ENCODE peak calls at places on chromosomes 16 and 17, in seven cellular contexts. Y, S, P, H, A, L and G are unnamed samples.

GRCh38 chr16:53080345-53081031 is 25.7 kb downstream of the CHD9 start:
- DNase-seq in Y (peak), S (no peak), P (peak), H (peak), A (peak), L (peak), G (peak)

GRCh38 chr16:87657621-87658192 is 55.4 kb downstream of the JPH3 start:
- DNase-seq in Y (no peak), S (peak), P (no peak), H (no peak), A (peak), L (no peak), G (no peak)

GRCh38 chr17:67377727-67378443 is 804 bp downstream of the PITPNC1 start:
- DNase-seq in Y (peak), S (peak), P (peak), H (peak), A (peak), L (no peak), G (peak)

GRCh38 chr16:17945080-17945601 is 391.4 kb downstream of the NPIPA8 start:
- DNase-seq in Y (no peak), S (no peak), P (no peak), H (no peak), A (no peak), L (no peak), G (no peak)

GRCh38 chr16:58197314-58198012 is 443 bp downstream of the CSNK2A2 start:
- DNase-seq in Y (no peak), S (peak), P (no peak), H (no peak), A (no peak), L (no peak), G (peak)

GRCh38 chr17:7446669-7447068 is 1.8 kb downstream of the CHRNB1 start:
- DNase-seq in Y (no peak), S (no peak), P (no peak), H (no peak), A (no peak), L (no peak), G (no peak)

GRCh38 chr17:32523017-32523680 is 36.4 kb downstream of the CDK5R1 start:
- DNase-seq in Y (no peak), S (no peak), P (no peak), H (no peak), A (no peak), L (no peak), G (no peak)

GRCh38 chr16:56513972-56514371 is 5.9 kb downstream of the BBS2 start:
- DNase-seq in Y (no peak), S (peak), P (no peak), H (peak), A (peak), L (peak), G (peak)

GRCh38 chr17:74805543-74805991 is 29.4 kb upstream of the NAT9 start:
- DNase-seq in Y (peak), S (no peak), P (no peak), H (no peak), A (no peak), L (no peak), G (no peak)

GRCh38 chr16:67865318-67865717 is 7.5 kb upstream of the EDC4 start:
- DNase-seq in Y (no peak), S (no peak), P (no peak), H (peak), A (peak), L (no peak), G (no peak)

GRCh38 chr17:49616086-49616485 is 40.4 kb downstream of the NXPH3 start:
- DNase-seq in Y (no peak), S (peak), P (no peak), H (no peak), A (peak), L (no peak), G (peak)

GRCh38 chr17:6443692-6444572 is at the start of gene PIMREG:
- DNase-seq in Y (peak), S (peak), P (peak), H (peak), A (peak), L (peak), G (peak)

DNA sequence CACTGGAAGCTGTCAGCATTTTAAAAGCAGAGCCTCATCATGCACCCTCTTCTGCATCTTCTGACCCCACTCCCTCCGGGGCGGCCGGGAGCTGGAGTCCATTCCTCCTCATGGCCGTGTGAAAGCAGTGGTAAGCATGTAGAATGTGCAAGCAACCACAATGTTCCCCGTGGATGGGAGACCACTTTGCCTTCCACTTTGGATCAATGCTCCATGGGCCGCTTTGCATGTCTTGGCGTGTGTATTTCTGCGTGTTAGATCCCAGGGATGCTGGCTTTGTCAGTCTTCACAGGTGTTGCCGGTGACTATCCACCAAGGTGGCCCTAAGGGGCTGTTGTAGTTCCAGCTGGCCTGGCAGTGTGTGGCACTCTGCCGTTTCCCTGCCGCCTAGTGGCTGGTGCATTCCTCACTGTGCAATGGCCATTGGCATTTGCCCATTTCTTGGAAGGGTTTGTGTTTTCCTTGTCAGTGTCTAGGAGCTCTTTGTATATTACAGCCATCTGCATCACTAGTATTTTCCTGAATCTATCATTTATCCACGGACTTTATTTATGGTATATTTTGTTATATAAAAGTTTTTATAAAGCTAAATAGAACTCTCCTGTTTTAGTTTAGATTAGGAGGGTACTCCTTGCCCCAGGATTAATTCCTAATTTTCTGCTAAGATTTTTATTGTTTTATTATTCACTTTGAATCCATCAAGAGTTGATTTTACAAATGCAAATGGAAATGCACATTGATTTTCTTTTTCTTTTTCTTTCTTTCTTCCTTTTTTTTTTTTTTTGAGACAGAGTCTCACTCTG is 5.8 kb upstream of the ALDH3A1 start:
- DNase-seq in Y (peak), S (no peak), P (no peak), H (no peak), A (peak), L (no peak), G (peak)
- H3K27ac ChIP-seq in Y (peak), S (no peak), P (no peak), H (no peak), A (peak), L (peak), G (peak)

GRCh38 chr16:81483970-81484595 is 39.5 kb downstream of the CMIP start:
- DNase-seq in Y (peak), S (no peak), P (no peak), H (no peak), A (no peak), L (no peak), G (peak)
- H3K27ac ChIP-seq in Y (no peak), S (no peak), P (no peak), H (no peak), A (no peak), L (peak), G (peak)

GRCh38 chr17:38441429-38442061 is 13.3 kb downstream of the ARHGAP23 start:
- DNase-seq in Y (no peak), S (no peak), P (no peak), H (no peak), A (no peak), L (no peak), G (no peak)
- H3K27ac ChIP-seq in Y (peak), S (no peak), P (no peak), H (no peak), A (no peak), L (no peak), G (peak)

GRCh38 chr17:41150026-41150425 is 401 bp upstream of the KRTAP4-5 start:
- DNase-seq in Y (no peak), S (no peak), P (no peak), H (no peak), A (no peak), L (no peak), G (no peak)
- H3K27ac ChIP-seq in Y (no peak), S (no peak), P (no peak), H (no peak), A (no peak), L (no peak), G (no peak)

GRCh38 chr17:2050871-2051387 is 4.0 kb upstream of the HIC1 start:
- DNase-seq in Y (peak), S (no peak), P (peak), H (peak), A (peak), L (no peak), G (no peak)
- H3K27ac ChIP-seq in Y (peak), S (peak), P (peak), H (no peak), A (no peak), L (no peak), G (no peak)

DNA sequence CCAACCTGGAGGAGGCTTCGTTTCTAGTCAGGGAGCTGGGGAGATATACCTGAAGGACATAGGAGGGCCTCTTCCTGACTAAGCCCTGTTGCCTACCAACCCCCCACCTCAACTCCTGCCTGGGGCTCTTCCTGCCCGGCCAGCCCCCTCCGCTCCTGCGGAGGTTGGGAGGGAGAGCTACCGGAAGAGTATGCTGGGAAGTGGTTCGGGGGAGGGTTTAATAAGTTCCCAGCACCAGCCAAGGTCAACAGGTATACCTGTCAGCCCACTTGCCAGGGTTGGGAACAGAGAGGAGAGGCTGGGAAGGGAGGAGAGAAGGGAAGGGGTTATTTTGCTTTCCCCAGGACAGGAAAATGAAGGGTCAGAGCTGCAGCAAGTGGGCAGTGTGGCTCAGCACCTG is 4.7 kb downstream of the PPP1R1B start:
- DNase-seq in Y (no peak), S (no peak), P (no peak), H (no peak), A (peak), L (no peak), G (peak)
- H3K27ac ChIP-seq in Y (no peak), S (no peak), P (no peak), H (no peak), A (peak), L (no peak), G (no peak)